ENCODE peak calls at places on chromosome 12, in five cellular contexts. C, H, U, B and R are unnamed samples. For H3K4me1, the result is how much of the 10 kb centered on the place peaks cover.

GRCh38 chr12:52521175-52521574 is 981 bp upstream of the KRT5 start:
- ATAC-seq in C (no peak), H (no peak), U (peak), B (peak), R (no peak)

GRCh38 chr12:89051065-89051677 is 301.1 kb downstream of the DUSP6 start:
- ATAC-seq in U (peak), C (peak), H (peak), B (peak), R (peak)

GRCh38 chr12:65106948-65107347 is 14.2 kb downstream of the WIF1 start:
- ATAC-seq in U (no peak), B (no peak), H (no peak), C (no peak), R (no peak)

GRCh38 chr12:126390969-126391566 is 1325.8 kb downstream of the AACS start:
- ATAC-seq in C (no peak), U (no peak), B (no peak), H (no peak), R (no peak)

GRCh38 chr12:111798182-111798581 is 31.4 kb downstream of the ALDH2 start:
- ATAC-seq in C (no peak), B (no peak), U (no peak), H (no peak), R (no peak)

GRCh38 chr12:19507823-19508222 is 68.5 kb downstream of the AEBP2 start:
- ATAC-seq in C (no peak), H (no peak), U (no peak), B (no peak), R (no peak)

GRCh38 chr12:121467638-121468403 is 67.9 kb downstream of the RNF34 start:
- ATAC-seq in U (peak), H (peak), B (peak), C (peak), R (peak)

GRCh38 chr12:21539797-21540196 is 13.7 kb downstream of the SPX start:
- ATAC-seq in U (no peak), H (no peak), C (peak), B (no peak), R (no peak)

GRCh38 chr12:101551362-101552114 is 43.2 kb upstream of the MYBPC1 start:
- ATAC-seq in B (no peak), H (no peak), C (no peak), U (no peak), R (no peak)

DNA sequence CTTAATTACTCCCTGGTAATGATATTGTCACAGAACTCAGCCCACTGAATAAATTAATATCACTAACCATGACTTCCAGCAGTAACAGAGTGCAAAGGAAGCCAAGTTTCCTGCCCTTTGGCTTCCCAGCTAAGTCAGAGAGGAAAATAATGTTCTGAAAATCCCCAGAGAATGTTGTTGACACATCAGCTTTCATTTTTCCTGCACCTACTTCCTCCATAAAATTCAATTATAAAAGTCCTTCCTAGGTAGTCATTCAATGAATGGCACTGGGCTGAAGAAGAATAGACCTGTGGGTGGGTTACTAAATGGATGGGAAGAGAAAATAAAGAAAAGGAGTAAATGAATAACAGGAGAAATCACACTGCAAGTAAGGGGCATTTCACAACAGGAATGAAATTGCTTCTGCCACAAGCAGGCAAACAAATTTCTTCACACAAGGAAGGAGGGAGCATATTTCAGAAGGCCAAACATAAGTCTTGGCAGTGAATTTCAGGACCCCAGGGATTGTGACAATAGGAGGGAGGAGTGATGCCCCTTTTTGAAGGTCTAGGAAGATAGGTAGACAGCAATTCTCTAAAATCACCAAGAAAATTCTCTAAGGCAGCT is 73.2 kb upstream of the MDM1 start:
- ATAC-seq in B (no peak), H (no peak), C (no peak), U (no peak), R (peak)
- H3K4me1 ChIP-seq in B (under half), H (under half), C (under half), U (under half), R (under half)

GRCh38 chr12:84910549-84911241 is 1.9 kb downstream of the SLC6A15 start:
- ATAC-seq in H (peak), C (peak), U (no peak), B (peak), R (no peak)
- TF ChIP-seq POLR2AphosphoS5 in H (no peak), C (no peak), U (no peak), B (no peak), R (no peak)

GRCh38 chr12:118063567-118064391 is 2.8 kb upstream of the WSB2 start:
- ATAC-seq in U (no peak), C (no peak), B (no peak), H (peak), R (no peak)
- H3K4me1 ChIP-seq in U (under half), C (under half), B (under half), H (under half), R (under half)

DNA sequence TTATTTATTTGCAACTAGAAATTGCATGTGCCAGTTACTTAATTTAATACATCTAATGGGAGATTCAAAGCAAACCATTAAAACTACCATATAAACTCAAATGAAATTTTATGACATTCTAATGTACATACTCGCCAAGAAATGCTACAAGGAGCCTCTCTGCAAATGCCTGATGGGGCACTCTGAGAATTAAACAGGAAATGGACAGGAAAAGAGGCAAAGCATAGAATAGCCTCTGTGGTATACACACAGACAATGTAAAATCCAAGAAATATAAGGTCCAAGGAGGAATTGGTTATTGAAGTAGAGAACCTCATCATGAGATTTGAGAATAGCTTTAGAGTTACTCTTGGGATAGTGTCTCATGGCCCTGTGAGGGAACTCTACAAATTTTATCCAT is 41.2 kb downstream of the RAB21 start:
- ATAC-seq in U (no peak), C (no peak), H (no peak), B (no peak), R (no peak)
- TF ChIP-seq POLR2AphosphoS5 in U (no peak), C (no peak), H (no peak), B (no peak), R (no peak)

GRCh38 chr12:113231275-113232231 is 10.3 kb downstream of the TPCN1 start:
- ATAC-seq in U (peak), B (peak), H (peak), C (no peak), R (no peak)

GRCh38 chr12:113232787-113233585 is 11.7 kb downstream of the TPCN1 start:
- ATAC-seq in U (peak), C (peak), H (no peak), B (no peak), R (peak)

GRCh38 chr12:113228394-113229028 is 7.2 kb downstream of the TPCN1 start:
- ATAC-seq in C (no peak), H (no peak), B (no peak), U (no peak), R (no peak)

GRCh38 chr12:113232232-113232615 is 11.0 kb downstream of the TPCN1 start:
- ATAC-seq in B (no peak), C (no peak), H (no peak), U (no peak), R (no peak)

GRCh38 chr12:113230315-113231274 is 9.3 kb downstream of the TPCN1 start:
- ATAC-seq in C (peak), B (no peak), U (no peak), H (peak), R (no peak)
- H3K4me1 ChIP-seq in C (half or more), B (under half), U (under half), H (half or more), R (half or more)

GRCh38 chr12:90428474-90428873 is 526.5 kb downstream of the CCER1 start:
- ATAC-seq in H (no peak), U (no peak), B (no peak), C (no peak), R (peak)
- TF ChIP-seq POLR2AphosphoS5 in H (no peak), U (no peak), B (no peak), C (no peak), R (no peak)